ENCODE peak calls at places on chromosomes 3 and 15, in ten cellular contexts. One of them, this sample, is unnamed.
A peak's percentile ranks its signal among the peaks of the same experiment; 100 is the strongest.

GRCh38 chr3:130841357-130841756 is 52.5 kb upstream of the ATP2C1 start:
- DNase-seq in A549: no peak
- DNase-seq in H9: no peak
- DNase-seq in lower lobe of right lung: no peak
- DNase-seq in pancreas: no peak
- DNase-seq in CD8-positive, alpha-beta T cell: no peak
- DNase-seq in CD4-positive, CD25-positive, alpha-beta regulatory T cell: no peak
- DNase-seq in heart left ventricle: no peak
- DNase-seq in caudate nucleus: no peak
- DNase-seq in neuronal stem cell: no peak
- DNase-seq in this sample: no peak

GRCh38 chr3:187777331-187778046 is 32.2 kb upstream of the BCL6 start:
- DNase-seq in A549: no peak
- DNase-seq in H9: no peak
- DNase-seq in lower lobe of right lung: no peak
- DNase-seq in pancreas: no peak
- DNase-seq in CD8-positive, alpha-beta T cell: peak; percentile 47
- DNase-seq in CD4-positive, CD25-positive, alpha-beta regulatory T cell: peak; percentile 87
- DNase-seq in heart left ventricle: no peak
- DNase-seq in caudate nucleus: no peak
- DNase-seq in neuronal stem cell: no peak
- DNase-seq in this sample: peak; percentile 74

GRCh38 chr3:17850448-17850847 is 108.0 kb upstream of the TBC1D5 start:
- DNase-seq in A549: no peak
- DNase-seq in H9: no peak
- DNase-seq in lower lobe of right lung: no peak
- DNase-seq in pancreas: no peak
- DNase-seq in CD8-positive, alpha-beta T cell: no peak
- DNase-seq in CD4-positive, CD25-positive, alpha-beta regulatory T cell: no peak
- DNase-seq in heart left ventricle: no peak
- DNase-seq in caudate nucleus: no peak
- DNase-seq in neuronal stem cell: no peak
- DNase-seq in this sample: peak; percentile 52

GRCh38 chr15:33200903-33201302 is 6.4 kb upstream of the FMN1 start:
- DNase-seq in A549: no peak
- DNase-seq in H9: no peak
- DNase-seq in lower lobe of right lung: no peak
- DNase-seq in pancreas: no peak
- DNase-seq in CD8-positive, alpha-beta T cell: no peak
- DNase-seq in CD4-positive, CD25-positive, alpha-beta regulatory T cell: no peak
- DNase-seq in heart left ventricle: no peak
- DNase-seq in caudate nucleus: no peak
- DNase-seq in neuronal stem cell: no peak
- DNase-seq in this sample: no peak

GRCh38 chr15:65666257-65666656 is 44.5 kb downstream of the SLC24A1 start:
- DNase-seq in A549: no peak
- DNase-seq in H9: no peak
- DNase-seq in lower lobe of right lung: no peak
- DNase-seq in pancreas: no peak
- DNase-seq in CD8-positive, alpha-beta T cell: no peak
- DNase-seq in CD4-positive, CD25-positive, alpha-beta regulatory T cell: no peak
- DNase-seq in heart left ventricle: no peak
- DNase-seq in caudate nucleus: no peak
- DNase-seq in neuronal stem cell: no peak
- DNase-seq in this sample: no peak

GRCh38 chr3:23094890-23095462 is 108.2 kb upstream of the UBE2E2 start:
- DNase-seq in A549: peak; percentile 68
- DNase-seq in H9: no peak
- DNase-seq in lower lobe of right lung: no peak
- DNase-seq in pancreas: no peak
- DNase-seq in CD8-positive, alpha-beta T cell: no peak
- DNase-seq in CD4-positive, CD25-positive, alpha-beta regulatory T cell: no peak
- DNase-seq in heart left ventricle: no peak
- DNase-seq in caudate nucleus: no peak
- DNase-seq in neuronal stem cell: no peak
- DNase-seq in this sample: no peak

GRCh38 chr3:115651089-115651488 is 27.8 kb downstream of the GAP43 start:
- DNase-seq in A549: no peak
- DNase-seq in H9: no peak
- DNase-seq in lower lobe of right lung: no peak
- DNase-seq in pancreas: no peak
- DNase-seq in CD8-positive, alpha-beta T cell: no peak
- DNase-seq in CD4-positive, CD25-positive, alpha-beta regulatory T cell: no peak
- DNase-seq in heart left ventricle: no peak
- DNase-seq in caudate nucleus: no peak
- DNase-seq in neuronal stem cell: no peak
- DNase-seq in this sample: no peak

GRCh38 chr15:90617668-90618097 is 88.0 kb downstream of the CRTC3 start:
- DNase-seq in A549: no peak
- DNase-seq in H9: no peak
- DNase-seq in lower lobe of right lung: no peak
- DNase-seq in pancreas: no peak
- DNase-seq in CD8-positive, alpha-beta T cell: no peak
- DNase-seq in CD4-positive, CD25-positive, alpha-beta regulatory T cell: no peak
- DNase-seq in heart left ventricle: no peak
- DNase-seq in caudate nucleus: no peak
- DNase-seq in neuronal stem cell: no peak
- DNase-seq in this sample: no peak

GRCh38 chr3:140546649-140547048 is 131.2 kb upstream of the TRIM42 start:
- DNase-seq in A549: no peak
- DNase-seq in H9: no peak
- DNase-seq in lower lobe of right lung: no peak
- DNase-seq in pancreas: no peak
- DNase-seq in CD8-positive, alpha-beta T cell: no peak
- DNase-seq in CD4-positive, CD25-positive, alpha-beta regulatory T cell: no peak
- DNase-seq in heart left ventricle: no peak
- DNase-seq in caudate nucleus: no peak
- DNase-seq in neuronal stem cell: no peak
- DNase-seq in this sample: no peak

GRCh38 chr15:76339302-76340197 is 3.0 kb downstream of the ISL2 start:
- DNase-seq in A549: no peak
- DNase-seq in H9: peak; percentile 43
- DNase-seq in lower lobe of right lung: no peak
- DNase-seq in pancreas: no peak
- DNase-seq in CD8-positive, alpha-beta T cell: no peak
- DNase-seq in CD4-positive, CD25-positive, alpha-beta regulatory T cell: peak; percentile 34
- DNase-seq in heart left ventricle: no peak
- DNase-seq in caudate nucleus: no peak
- DNase-seq in neuronal stem cell: peak; percentile 57
- DNase-seq in this sample: peak; percentile 56

GRCh38 chr15:80832676-80833075 is 53.5 kb downstream of the CEMIP start:
- DNase-seq in A549: no peak
- DNase-seq in H9: no peak
- DNase-seq in lower lobe of right lung: no peak
- DNase-seq in pancreas: no peak
- DNase-seq in CD8-positive, alpha-beta T cell: no peak
- DNase-seq in CD4-positive, CD25-positive, alpha-beta regulatory T cell: no peak
- DNase-seq in heart left ventricle: no peak
- DNase-seq in caudate nucleus: no peak
- DNase-seq in neuronal stem cell: no peak
- DNase-seq in this sample: no peak

GRCh38 chr3:126130081-126130855 is 46.3 kb upstream of the SLC41A3 start:
- DNase-seq in A549: no peak
- DNase-seq in H9: no peak
- DNase-seq in lower lobe of right lung: peak; percentile 53
- DNase-seq in pancreas: peak; percentile 53
- DNase-seq in CD8-positive, alpha-beta T cell: no peak
- DNase-seq in CD4-positive, CD25-positive, alpha-beta regulatory T cell: no peak
- DNase-seq in heart left ventricle: peak; percentile 33
- DNase-seq in caudate nucleus: no peak
- DNase-seq in neuronal stem cell: no peak
- DNase-seq in this sample: peak; percentile 39

GRCh38 chr3:124676236-124676635 is 54.0 kb upstream of the UMPS start:
- DNase-seq in A549: no peak
- DNase-seq in H9: no peak
- DNase-seq in lower lobe of right lung: no peak
- DNase-seq in pancreas: no peak
- DNase-seq in CD8-positive, alpha-beta T cell: no peak
- DNase-seq in CD4-positive, CD25-positive, alpha-beta regulatory T cell: no peak
- DNase-seq in heart left ventricle: no peak
- DNase-seq in caudate nucleus: no peak
- DNase-seq in neuronal stem cell: no peak
- DNase-seq in this sample: no peak

GRCh38 chr3:190492129-190492528 is 21.8 kb upstream of the IL1RAP start:
- DNase-seq in A549: no peak
- DNase-seq in H9: no peak
- DNase-seq in lower lobe of right lung: no peak
- DNase-seq in pancreas: no peak
- DNase-seq in CD8-positive, alpha-beta T cell: no peak
- DNase-seq in CD4-positive, CD25-positive, alpha-beta regulatory T cell: no peak
- DNase-seq in heart left ventricle: no peak
- DNase-seq in caudate nucleus: no peak
- DNase-seq in neuronal stem cell: no peak
- DNase-seq in this sample: no peak
- H3K27ac ChIP-seq in A549: no peak overlapping the region
- H3K27ac ChIP-seq in H9: no peak overlapping the region
- H3K27ac ChIP-seq in lower lobe of right lung: no peak overlapping the region
- H3K27ac ChIP-seq in pancreas: no peak overlapping the region
- H3K27ac ChIP-seq in CD8-positive, alpha-beta T cell: no peak overlapping the region
- H3K27ac ChIP-seq in CD4-positive, CD25-positive, alpha-beta regulatory T cell: no peak overlapping the region
- H3K27ac ChIP-seq in heart left ventricle: peak overlapping the region; percentile 51
- H3K27ac ChIP-seq in caudate nucleus: no peak overlapping the region
- H3K27ac ChIP-seq in neuronal stem cell: no peak overlapping the region
- H3K27ac ChIP-seq in this sample: no peak overlapping the region

GRCh38 chr3:195062866-195063540 is 208.0 kb downstream of the XXYLT1 start:
- DNase-seq in A549: no peak
- DNase-seq in H9: no peak
- DNase-seq in lower lobe of right lung: peak; percentile 35
- DNase-seq in pancreas: no peak
- DNase-seq in CD8-positive, alpha-beta T cell: no peak
- DNase-seq in CD4-positive, CD25-positive, alpha-beta regulatory T cell: no peak
- DNase-seq in heart left ventricle: peak; percentile 26
- DNase-seq in caudate nucleus: no peak
- DNase-seq in neuronal stem cell: no peak
- DNase-seq in this sample: no peak
- H3K27ac ChIP-seq in A549: no peak overlapping the region
- H3K27ac ChIP-seq in H9: no peak overlapping the region
- H3K27ac ChIP-seq in lower lobe of right lung: no peak overlapping the region
- H3K27ac ChIP-seq in pancreas: no peak overlapping the region
- H3K27ac ChIP-seq in CD8-positive, alpha-beta T cell: no peak overlapping the region
- H3K27ac ChIP-seq in CD4-positive, CD25-positive, alpha-beta regulatory T cell: no peak overlapping the region
- H3K27ac ChIP-seq in heart left ventricle: no peak overlapping the region
- H3K27ac ChIP-seq in caudate nucleus: no peak overlapping the region
- H3K27ac ChIP-seq in neuronal stem cell: no peak overlapping the region
- H3K27ac ChIP-seq in this sample: no peak overlapping the region

GRCh38 chr15:67784856-67785430 is 40.4 kb upstream of the SKOR1 start:
- DNase-seq in A549: no peak
- DNase-seq in H9: no peak
- DNase-seq in lower lobe of right lung: no peak
- DNase-seq in pancreas: no peak
- DNase-seq in CD8-positive, alpha-beta T cell: no peak
- DNase-seq in CD4-positive, CD25-positive, alpha-beta regulatory T cell: no peak
- DNase-seq in heart left ventricle: no peak
- DNase-seq in caudate nucleus: no peak
- DNase-seq in neuronal stem cell: no peak
- DNase-seq in this sample: no peak
- H3K27ac ChIP-seq in A549: no peak overlapping the region
- H3K27ac ChIP-seq in H9: no peak overlapping the region
- H3K27ac ChIP-seq in lower lobe of right lung: no peak overlapping the region
- H3K27ac ChIP-seq in pancreas: no peak overlapping the region
- H3K27ac ChIP-seq in CD8-positive, alpha-beta T cell: no peak overlapping the region
- H3K27ac ChIP-seq in CD4-positive, CD25-positive, alpha-beta regulatory T cell: no peak overlapping the region
- H3K27ac ChIP-seq in heart left ventricle: no peak overlapping the region
- H3K27ac ChIP-seq in caudate nucleus: no peak overlapping the region
- H3K27ac ChIP-seq in neuronal stem cell: no peak overlapping the region
- H3K27ac ChIP-seq in this sample: peak overlapping the region; percentile 88

GRCh38 chr3:72318504-72319201 is 529.6 kb downstream of the SHQ1 start:
- DNase-seq in A549: no peak
- DNase-seq in H9: no peak
- DNase-seq in lower lobe of right lung: no peak
- DNase-seq in pancreas: no peak
- DNase-seq in CD8-positive, alpha-beta T cell: no peak
- DNase-seq in CD4-positive, CD25-positive, alpha-beta regulatory T cell: no peak
- DNase-seq in heart left ventricle: no peak
- DNase-seq in caudate nucleus: no peak
- DNase-seq in neuronal stem cell: no peak
- DNase-seq in this sample: no peak

GRCh38 chr3:72320911-72321385 is 527.3 kb downstream of the SHQ1 start:
- DNase-seq in A549: no peak
- DNase-seq in H9: no peak
- DNase-seq in lower lobe of right lung: no peak
- DNase-seq in pancreas: no peak
- DNase-seq in CD8-positive, alpha-beta T cell: no peak
- DNase-seq in CD4-positive, CD25-positive, alpha-beta regulatory T cell: no peak
- DNase-seq in heart left ventricle: no peak
- DNase-seq in caudate nucleus: no peak
- DNase-seq in neuronal stem cell: no peak
- DNase-seq in this sample: no peak

GRCh38 chr3:72320096-72320910 is 527.9 kb downstream of the SHQ1 start:
- DNase-seq in A549: no peak
- DNase-seq in H9: no peak
- DNase-seq in lower lobe of right lung: no peak
- DNase-seq in pancreas: no peak
- DNase-seq in CD8-positive, alpha-beta T cell: no peak
- DNase-seq in CD4-positive, CD25-positive, alpha-beta regulatory T cell: no peak
- DNase-seq in heart left ventricle: no peak
- DNase-seq in caudate nucleus: no peak
- DNase-seq in neuronal stem cell: no peak
- DNase-seq in this sample: no peak

GRCh38 chr3:72317491-72317890 is 530.8 kb downstream of the SHQ1 start:
- DNase-seq in A549: no peak
- DNase-seq in H9: no peak
- DNase-seq in lower lobe of right lung: no peak
- DNase-seq in pancreas: no peak
- DNase-seq in CD8-positive, alpha-beta T cell: no peak
- DNase-seq in CD4-positive, CD25-positive, alpha-beta regulatory T cell: no peak
- DNase-seq in heart left ventricle: no peak
- DNase-seq in caudate nucleus: no peak
- DNase-seq in neuronal stem cell: no peak
- DNase-seq in this sample: no peak

DNA sequence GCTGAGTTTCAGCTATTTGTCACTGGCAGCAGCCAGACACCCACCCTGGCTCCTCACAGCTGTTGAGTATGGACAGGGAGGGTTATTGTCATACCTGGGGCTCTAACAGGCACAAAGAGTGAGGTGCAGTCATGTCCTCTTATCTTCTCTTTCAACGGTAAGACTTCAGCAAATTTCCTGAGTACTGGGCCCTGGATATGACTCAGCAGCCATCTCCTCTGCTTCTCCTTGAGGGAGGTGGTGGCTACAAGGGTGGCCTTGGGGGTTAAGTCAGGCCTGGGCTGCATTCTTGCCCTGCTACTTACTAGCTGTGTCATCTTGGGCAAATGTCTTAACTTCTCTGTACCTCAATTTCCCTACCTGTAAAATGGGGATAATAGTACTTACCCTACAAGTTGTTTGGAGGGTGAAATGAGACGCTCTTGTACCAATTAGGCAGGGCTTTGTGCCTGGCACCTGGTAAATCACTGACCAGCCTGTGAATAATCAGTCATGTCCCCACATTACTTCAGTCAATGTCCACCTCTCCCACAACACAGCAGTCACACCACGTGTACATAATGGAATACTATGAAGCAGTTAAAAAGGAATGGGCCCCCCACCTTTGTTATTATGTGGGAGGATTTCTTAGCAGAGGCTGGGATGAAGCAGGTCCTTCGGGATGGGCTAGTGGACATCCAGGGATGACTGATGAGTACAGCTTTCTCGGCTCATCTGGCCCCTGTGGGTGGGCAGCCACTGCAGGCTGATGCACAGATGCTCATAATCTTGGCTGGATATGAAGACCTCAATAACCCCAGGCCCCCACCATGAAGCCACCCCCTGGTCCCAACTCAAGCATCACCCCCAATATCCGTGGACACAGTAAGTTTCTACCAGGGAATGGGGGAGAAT is 528.8 kb downstream of the SHQ1 start:
- DNase-seq in A549: no peak
- DNase-seq in H9: no peak
- DNase-seq in lower lobe of right lung: no peak
- DNase-seq in pancreas: no peak
- DNase-seq in CD8-positive, alpha-beta T cell: no peak
- DNase-seq in CD4-positive, CD25-positive, alpha-beta regulatory T cell: peak; percentile 25
- DNase-seq in heart left ventricle: no peak
- DNase-seq in caudate nucleus: no peak
- DNase-seq in neuronal stem cell: no peak
- DNase-seq in this sample: no peak
- H3K27ac ChIP-seq in A549: no peak overlapping the region
- H3K27ac ChIP-seq in H9: no peak overlapping the region
- H3K27ac ChIP-seq in lower lobe of right lung: no peak overlapping the region
- H3K27ac ChIP-seq in pancreas: no peak overlapping the region
- H3K27ac ChIP-seq in CD8-positive, alpha-beta T cell: no peak overlapping the region
- H3K27ac ChIP-seq in CD4-positive, CD25-positive, alpha-beta regulatory T cell: no peak overlapping the region
- H3K27ac ChIP-seq in heart left ventricle: peak overlapping the region; percentile 38
- H3K27ac ChIP-seq in caudate nucleus: no peak overlapping the region
- H3K27ac ChIP-seq in neuronal stem cell: no peak overlapping the region
- H3K27ac ChIP-seq in this sample: no peak overlapping the region